ENCODE peak calls at places on chromosomes 16 and 17, in five cellular contexts. Y is left lung, X is NCI-H226, O is naive B cell, Q is heart left ventricle. E is an unnamed sample.
A peak's percentile ranks its signal among the peaks of the same experiment; 100 is the strongest.

GRCh38 chr17:5943991-5944390 is 126.2 kb upstream of the WSCD1 start:
- DNase-seq in Y (no peak), Q (no peak), O (no peak), X (no peak), E (no peak)

GRCh38 chr17:36730095-36730808 is 128.9 kb downstream of the MRM1 start:
- DNase-seq in O (no peak), Q (no peak), Y (no peak), X (no peak), E (no peak)

GRCh38 chr17:28741358-28742349 is 2.2 kb upstream of the TRAF4 start:
- DNase-seq in O (peak; percentile 84), Q (peak; percentile 25), X (no peak), Y (no peak), E (no peak)

GRCh38 chr17:46876353-46876887 is 25.0 kb downstream of the WNT9B start:
- DNase-seq in X (no peak), O (no peak), Q (no peak), Y (no peak), E (peak; percentile 55)

GRCh38 chr17:880074-880870 is 98.1 kb downstream of the MRM3 start:
- DNase-seq in O (no peak), Y (no peak), X (peak; percentile 68), Q (peak; percentile 58), E (peak; percentile 47)

GRCh38 chr17:37187262-37187661 is 188.5 kb upstream of the C17orf78 start:
- DNase-seq in Y (no peak), X (no peak), Q (no peak), O (no peak), E (no peak)

GRCh38 chr16:3655030-3655790 is 719 bp downstream of the DNASE1 start:
- DNase-seq in Y (peak; percentile 29), X (no peak), Q (peak; percentile 38), O (no peak), E (no peak)

GRCh38 chr16:66917741-66918140 is 944 bp downstream of the CDH16 start:
- DNase-seq in Q (no peak), Y (no peak), X (no peak), O (no peak), E (no peak)

GRCh38 chr17:37218849-37219248 is 156.9 kb upstream of the C17orf78 start:
- DNase-seq in Y (no peak), Q (no peak), O (no peak), X (no peak), E (no peak)

GRCh38 chr16:89657442-89658220 is at the start of the genes CHMP1A and SPATA33:
- DNase-seq in Q (peak; percentile 89), Y (peak; percentile 89), O (peak; percentile 94), X (peak; percentile 71), E (peak; percentile 95)

GRCh38 chr17:52064791-52065211 is 93.7 kb downstream of the CA10 start:
- DNase-seq in X (no peak), O (no peak), Q (no peak), Y (no peak), E (no peak)

GRCh38 chr17:18225562-18226283 is at the start of gene LLGL1:
- DNase-seq in Y (no peak), X (no peak), O (no peak), Q (no peak), E (no peak)

GRCh38 chr16:89711601-89712475 is 8.9 kb downstream of the VPS9D1 start:
- DNase-seq in Y (no peak), O (peak; percentile 61), X (no peak), Q (peak; percentile 38), E (peak; percentile 72)

GRCh38 chr17:36842231-36842630 is 95.0 kb upstream of the LHX1 start:
- DNase-seq in Q (no peak), X (no peak), Y (no peak), O (no peak), E (no peak)

GRCh38 chr17:75267403-75268232 is 3.4 kb downstream of the MIF4GD start:
- DNase-seq in X (no peak), Y (no peak), Q (no peak), O (no peak), E (no peak)

GRCh38 chr17:50218771-50219315 is 17.4 kb upstream of the COL1A1 start:
- DNase-seq in O (no peak), Q (no peak), Y (no peak), X (peak; percentile 91), E (peak; percentile 69)

GRCh38 chr17:73592531-73592961 is 51.7 kb downstream of the SDK2 start:
- DNase-seq in X (no peak), Y (no peak), Q (no peak), O (peak; percentile 11), E (no peak)

GRCh38 chr17:13273744-13274295 is 256.0 kb upstream of the ELAC2 start:
- DNase-seq in X (no peak), O (no peak), Q (no peak), Y (no peak), E (no peak)